ENCODE peak calls at places on chromosomes 16 and 17, in seven cellular contexts. I is CD4-positive, alpha-beta T cell; F is kidney epithelial cell; W is progenitor cell of endocrine pancreas; E is GM23338; N is A549; U is AG04450. S is an unnamed sample.
A peak's percentile ranks its signal among the peaks of the same experiment; 100 is the strongest.

GRCh38 chr16:80407265-80407987 is 133.4 kb upstream of the DYNLRB2 start:
- DNase-seq in U (no peak), N (no peak), W (no peak), I (no peak), F (peak; percentile 75), E (no peak), S (no peak)

GRCh38 chr16:75624921-75625334 is 1.8 kb upstream of the ADAT1 start:
- DNase-seq in U (no peak), W (no peak), I (no peak), E (no peak), F (no peak), N (peak; percentile 13), S (no peak)

GRCh38 chr17:41678907-41679739 is 9.6 kb upstream of the EIF1 start:
- DNase-seq in N (no peak), W (no peak), I (peak; percentile 20), E (no peak), U (no peak), F (peak; percentile 80), S (no peak)

GRCh38 chr16:1163567-1164055 is 10.7 kb downstream of the CACNA1H start:
- DNase-seq in U (no peak), E (no peak), I (no peak), F (no peak), N (no peak), W (no peak), S (no peak)

GRCh38 chr16:56355786-56356275 is 69.5 kb downstream of the AMFR start:
- DNase-seq in W (no peak), E (no peak), I (no peak), F (no peak), N (no peak), U (no peak), S (peak; percentile 16)

GRCh38 chr16:70573451-70574121 is 50.0 kb downstream of the SF3B3 start:
- DNase-seq in N (no peak), I (no peak), U (peak; percentile 94), E (peak; percentile 28), F (peak; percentile 58), W (no peak), S (no peak)

GRCh38 chr16:17238285-17239028 is 232.3 kb downstream of the XYLT1 start:
- DNase-seq in I (no peak), E (no peak), W (no peak), N (no peak), U (no peak), F (no peak), S (no peak)

GRCh38 chr17:77286641-77287431 is 146.1 kb downstream of the SEC14L1 start:
- DNase-seq in I (no peak), W (no peak), F (no peak), U (no peak), E (no peak), N (peak; percentile 99), S (no peak)

GRCh38 chr17:61803796-61804195 is 59.5 kb downstream of the BRIP1 start:
- DNase-seq in U (no peak), W (no peak), N (no peak), F (no peak), I (no peak), E (no peak), S (no peak)

GRCh38 chr17:37608369-37609169 is 649 bp downstream of the SYNRG start:
- DNase-seq in I (no peak), E (peak; percentile 81), W (peak; percentile 64), U (no peak), N (peak; percentile 61), F (no peak), S (peak; percentile 94)

GRCh38 chr17:12789075-12789975 is at the start of gene ARHGAP44:
- DNase-seq in E (peak; percentile 89), I (no peak), U (no peak), W (peak; percentile 74), N (peak; percentile 64), F (peak; percentile 9), S (peak; percentile 88)

GRCh38 chr16:2529961-2530628 is 1.1 kb downstream of the CEMP1 start:
- DNase-seq in U (no peak), N (no peak), I (no peak), F (no peak), E (no peak), W (no peak), S (no peak)

GRCh38 chr17:77209330-77209748 is 68.6 kb downstream of the SEC14L1 start:
- DNase-seq in U (no peak), N (no peak), E (no peak), I (no peak), F (no peak), W (no peak), S (no peak)

GRCh38 chr16:1416521-1416941 is 2.0 kb upstream of the UNKL start:
- DNase-seq in U (no peak), W (no peak), I (no peak), N (no peak), E (no peak), F (no peak), S (no peak)

GRCh38 chr16:89565506-89566372 is 5.3 kb downstream of the RPL13 start:
- DNase-seq in E (peak; percentile 85), I (peak; percentile 32), W (peak; percentile 39), U (no peak), F (no peak), N (peak; percentile 50), S (peak; percentile 72)

GRCh38 chr17:28086519-28086918 is 44.0 kb downstream of the NLK start:
- DNase-seq in I (no peak), U (no peak), F (no peak), E (no peak), W (no peak), N (no peak), S (no peak)

GRCh38 chr16:70290949-70291519 is 1.7 kb upstream of the AARS1 start:
- DNase-seq in I (no peak), U (peak; percentile 27), W (no peak), E (no peak), N (no peak), F (no peak), S (no peak)

GRCh38 chr17:77361986-77362620 is 221.3 kb downstream of the SEC14L1 start:
- DNase-seq in W (no peak), I (no peak), N (no peak), U (no peak), F (no peak), E (no peak), S (no peak)

GRCh38 chr17:28982191-28982793 is 23.5 kb downstream of the SEZ6 start:
- DNase-seq in W (no peak), F (no peak), N (no peak), E (no peak), I (peak; percentile 39), U (no peak), S (no peak)

DNA sequence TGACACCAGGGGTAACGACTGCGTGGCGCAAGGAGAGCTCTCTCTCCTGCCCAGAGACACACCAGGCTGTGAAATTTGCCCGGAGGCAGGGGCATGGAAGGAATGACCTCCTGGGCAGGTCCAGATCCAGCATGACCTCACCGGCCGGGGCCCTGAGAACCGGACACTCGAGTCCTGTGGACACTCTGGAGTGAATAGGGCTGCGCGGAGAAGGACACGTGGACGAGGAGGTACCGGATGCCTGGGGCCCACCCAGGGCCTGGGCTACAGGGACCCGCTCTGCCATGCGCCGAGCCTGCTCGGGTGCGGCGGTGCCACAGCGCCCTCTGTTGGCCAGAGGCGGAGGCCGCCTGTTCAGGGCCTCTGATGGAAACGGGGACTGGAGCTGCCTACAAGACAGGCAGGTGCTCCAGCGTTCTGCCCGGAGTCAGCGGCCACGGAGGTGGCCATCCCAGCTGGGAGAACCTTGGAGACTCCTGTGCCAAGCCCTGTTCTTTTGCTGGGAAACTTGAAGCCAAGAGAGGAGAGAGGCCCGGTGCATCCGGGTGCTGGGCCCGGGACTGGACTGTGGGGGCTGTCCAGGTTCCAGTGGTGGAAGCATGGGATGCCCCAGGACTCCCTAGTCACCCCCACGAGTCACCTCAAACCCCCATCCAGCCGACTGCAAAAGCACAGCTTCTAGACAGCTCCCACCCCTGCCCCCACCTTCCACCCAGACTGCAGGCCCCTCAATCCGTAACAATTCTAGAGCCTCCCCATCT is 19.3 kb upstream of the NXPH3 start:
- DNase-seq in W (peak; percentile 90), U (no peak), I (peak; percentile 76), E (peak; percentile 85), N (peak; percentile 94), F (no peak), S (peak; percentile 94)
- TF ChIP-seq CTCF in W (peak; percentile 99), U (peak; percentile 98), I (peak; percentile 97), E (peak; percentile 100), N (peak; percentile 99), F (peak; percentile 98), S (peak; percentile 98)

GRCh38 chr17:19978206-19978802 is 676 bp upstream of the AKAP10 start:
- DNase-seq in U (no peak), E (peak; percentile 56), N (no peak), I (peak; percentile 18), W (no peak), F (no peak), S (peak; percentile 17)
- TF ChIP-seq CTCF in U (no peak), E (no peak), N (no peak), I (no peak), W (no peak), F (no peak), S (no peak)

DNA sequence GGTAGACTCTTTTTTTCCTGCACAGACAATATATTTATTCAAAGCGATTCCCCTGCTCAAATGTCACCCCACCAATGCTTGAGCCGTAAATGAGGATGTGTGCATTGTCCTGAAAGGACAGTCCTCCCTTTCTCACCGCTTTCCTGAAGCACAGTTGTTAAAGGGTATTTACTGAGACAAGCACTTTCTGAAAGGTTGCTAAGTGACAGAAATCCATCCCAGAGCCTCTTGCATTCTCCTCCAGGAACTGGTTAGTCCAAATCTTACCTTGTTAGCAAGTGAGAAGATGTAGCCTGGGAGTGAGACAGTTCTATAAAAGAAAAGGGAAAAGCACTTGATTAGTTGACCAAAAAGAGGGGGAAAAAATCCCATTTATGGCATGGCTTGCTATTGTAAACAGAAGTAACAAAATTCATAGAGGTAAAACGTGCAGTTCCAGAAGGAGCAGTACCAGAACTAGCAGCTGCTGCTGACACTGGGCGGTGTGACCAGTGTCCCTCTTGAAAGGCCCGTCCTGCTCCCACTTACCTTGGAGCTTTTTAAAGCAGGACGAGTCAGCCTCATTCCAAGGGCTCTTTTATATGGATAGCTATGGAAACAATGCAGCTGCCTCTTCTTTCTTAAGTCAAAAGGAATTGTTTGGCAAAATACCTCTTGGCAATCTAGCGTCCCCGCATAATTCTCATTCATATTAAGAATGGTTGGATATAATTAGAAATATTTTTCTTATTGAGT is at the start of gene MYH2:
- DNase-seq in E (peak; percentile 86), F (no peak), I (no peak), N (no peak), W (no peak), U (no peak), S (no peak)
- TF ChIP-seq CTCF in E (no peak), F (no peak), I (no peak), N (no peak), W (no peak), U (no peak), S (no peak)

GRCh38 chr16:30482366-30482765 is 9.8 kb downstream of the ITGAL start:
- DNase-seq in I (no peak), E (peak; percentile 32), F (no peak), W (no peak), U (no peak), N (peak; percentile 28), S (no peak)
- TF ChIP-seq CTCF in I (no peak), E (peak; percentile 27), F (no peak), W (no peak), U (peak; percentile 22), N (no peak), S (no peak)

GRCh38 chr16:10911267-10911666 is 31.0 kb downstream of the DEXI start:
- DNase-seq in W (no peak), U (no peak), E (no peak), I (no peak), F (no peak), N (no peak), S (no peak)
- TF ChIP-seq CTCF in W (no peak), U (no peak), E (no peak), I (no peak), F (no peak), N (no peak), S (no peak)

GRCh38 chr17:55324296-55324978 is 59.7 kb downstream of the HLF start:
- DNase-seq in U (no peak), F (no peak), E (peak; percentile 23), I (no peak), N (no peak), W (no peak), S (no peak)
- TF ChIP-seq CTCF in U (no peak), F (no peak), E (peak; percentile 59), I (no peak), N (no peak), W (no peak), S (no peak)

S was measured in glutamatergic neuron.